ENCODE peak calls at places on chromosomes 11 and 22, in six cellular contexts. H is mesenchymal stem cell, E is neuronal stem cell, P is IMR-90, Z is H1, C is trophoblast cell. K is an unnamed sample.

GRCh38 chr11:62398011-62398994 is 20.5 kb upstream of the SCGB1A1 start:
- DNase-seq in H (peak), E (no peak), P (peak), Z (no peak), C (peak), K (peak)

GRCh38 chr11:122101625-122102291 is 14.3 kb downstream of the BLID start:
- DNase-seq in H (peak), E (peak), P (peak), Z (peak), C (no peak), K (peak)

GRCh38 chr11:63508009-63508408 is 2.1 kb downstream of the LGALS12 start:
- DNase-seq in H (no peak), E (peak), P (no peak), Z (no peak), C (no peak), K (peak)

GRCh38 chr22:33555814-33556522 is 364.3 kb downstream of the LARGE1 start:
- DNase-seq in H (no peak), E (no peak), P (no peak), Z (no peak), C (no peak), K (no peak)

GRCh38 chr11:10288316-10288715 is 5.7 kb downstream of the SBF2 start:
- DNase-seq in H (no peak), E (no peak), P (no peak), Z (no peak), C (no peak), K (no peak)

GRCh38 chr11:30789270-30789669 is 203.1 kb upstream of the MPPED2 start:
- DNase-seq in H (peak), E (no peak), P (peak), Z (no peak), C (no peak), K (no peak)

GRCh38 chr22:37015587-37015878 is 3.7 kb downstream of the TST start:
- DNase-seq in H (no peak), E (no peak), P (no peak), Z (no peak), C (no peak), K (no peak)

GRCh38 chr22:30247974-30248373 is 1.4 kb upstream of the LIF start:
- DNase-seq in H (no peak), E (no peak), P (no peak), Z (no peak), C (no peak), K (no peak)

GRCh38 chr22:31089101-31090100 is 8.3 kb downstream of the SMTN start:
- DNase-seq in H (peak), E (no peak), P (no peak), Z (peak), C (no peak), K (no peak)

GRCh38 chr11:15815246-15816209 is 540.8 kb downstream of the SOX6 start:
- DNase-seq in H (peak), E (no peak), P (no peak), Z (no peak), C (no peak), K (no peak)

GRCh38 chr11:46237248-46238077 is 40.0 kb upstream of the CREB3L1 start:
- DNase-seq in H (peak), E (no peak), P (peak), Z (peak), C (peak), K (peak)

GRCh38 chr11:120835601-120836228 is 188.2 kb upstream of the TBCEL start:
- DNase-seq in H (no peak), E (no peak), P (peak), Z (no peak), C (peak), K (peak)

GRCh38 chr11:102666331-102666957 is 39.1 kb downstream of the MMP27 start:
- DNase-seq in H (peak), E (peak), P (peak), Z (no peak), C (no peak), K (peak)

GRCh38 chr22:23684561-23685031 is 6.2 kb upstream of the RGL4 start:
- DNase-seq in H (no peak), E (no peak), P (peak), Z (no peak), C (no peak), K (no peak)

GRCh38 chr11:119377112-119377901 is 4.2 kb downstream of the USP2 start:
- DNase-seq in H (no peak), E (no peak), P (no peak), Z (no peak), C (no peak), K (peak)

GRCh38 chr22:19810381-19811141 is 44.1 kb downstream of the GNB1L start:
- DNase-seq in H (peak), E (no peak), P (peak), Z (no peak), C (no peak), K (peak)

GRCh38 chr22:23685205-23685784 is 5.5 kb upstream of the RGL4 start:
- DNase-seq in H (peak), E (no peak), P (peak), Z (no peak), C (no peak), K (no peak)

GRCh38 chr11:91790873-91791468 is 433.6 kb upstream of the FAT3 start:
- DNase-seq in H (no peak), E (no peak), P (no peak), Z (no peak), C (no peak), K (no peak)

GRCh38 chr11:25357133-25357532 is 860.3 kb downstream of the LUZP2 start:
- DNase-seq in H (no peak), E (no peak), P (no peak), Z (no peak), C (no peak), K (no peak)

GRCh38 chr11:115481528-115481927 is 22.7 kb downstream of the CADM1 start:
- DNase-seq in H (no peak), E (no peak), P (no peak), Z (no peak), C (no peak), K (no peak)

GRCh38 chr11:134753805-134754130 is 341.7 kb upstream of the B3GAT1 start:
- DNase-seq in H (no peak), E (no peak), P (no peak), Z (no peak), C (no peak), K (no peak)

GRCh38 chr11:134752964-134753804 is 341.1 kb upstream of the B3GAT1 start:
- DNase-seq in H (no peak), E (no peak), P (no peak), Z (no peak), C (no peak), K (no peak)

GRCh38 chr11:134751161-134751560 is 339.1 kb upstream of the B3GAT1 start:
- DNase-seq in H (no peak), E (no peak), P (no peak), Z (no peak), C (no peak), K (no peak)

GRCh38 chr11:134751825-134752224 is 339.8 kb upstream of the B3GAT1 start:
- DNase-seq in H (no peak), E (no peak), P (no peak), Z (no peak), C (no peak), K (no peak)

DNA sequence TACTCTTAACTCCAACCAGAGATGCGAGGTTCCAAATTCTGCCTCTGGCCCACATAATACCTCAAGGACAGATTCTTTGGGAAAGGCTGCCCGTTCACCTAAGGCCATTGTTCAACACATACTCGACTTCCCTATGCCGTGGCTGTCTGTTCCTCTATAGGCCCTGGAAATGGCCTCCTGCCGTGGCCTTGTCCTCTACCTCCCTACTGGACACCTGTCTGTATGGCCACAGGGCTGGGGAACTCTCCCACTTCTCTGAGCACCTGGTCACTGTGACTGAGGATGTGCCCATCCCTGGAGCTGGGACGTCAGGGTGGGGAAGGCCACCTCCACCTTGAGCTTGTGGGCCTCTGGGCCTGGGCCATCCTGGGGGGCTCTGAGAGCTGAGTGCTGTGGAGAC is 340.5 kb upstream of the B3GAT1 start:
- DNase-seq in H (no peak), E (no peak), P (no peak), Z (no peak), C (no peak), K (no peak)
- H3K4ac ChIP-seq in H (no peak), E (no peak), P (no peak), Z (no peak), C (no peak), K (no peak)

DNA sequence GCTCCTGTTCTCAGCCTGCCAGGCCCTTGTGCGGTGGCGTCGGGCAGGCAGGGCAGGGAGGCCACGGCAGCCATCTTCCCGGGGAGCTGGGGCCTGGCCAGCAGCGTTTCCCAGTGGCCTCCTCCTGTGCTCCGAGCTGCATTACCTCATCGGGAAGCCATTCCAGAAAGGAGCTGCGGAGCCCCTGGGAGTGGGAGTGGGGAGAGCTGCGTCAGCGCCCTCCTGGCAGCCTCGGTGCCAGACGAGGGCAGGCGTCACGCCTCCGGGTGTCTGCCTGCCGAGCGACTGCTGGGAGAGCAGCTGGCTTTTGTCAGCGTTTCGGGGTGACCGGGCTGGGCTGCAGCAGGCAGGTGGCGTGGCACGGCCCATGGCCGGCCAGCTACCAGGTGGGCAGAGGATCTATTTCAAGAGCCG is 30.9 kb upstream of the WNT7B start:
- DNase-seq in H (peak), E (no peak), P (peak), Z (no peak), C (no peak), K (peak)
- H3K4me3 ChIP-seq in H (no peak), E (no peak), P (no peak), Z (no peak), C (no peak), K (no peak)

DNA sequence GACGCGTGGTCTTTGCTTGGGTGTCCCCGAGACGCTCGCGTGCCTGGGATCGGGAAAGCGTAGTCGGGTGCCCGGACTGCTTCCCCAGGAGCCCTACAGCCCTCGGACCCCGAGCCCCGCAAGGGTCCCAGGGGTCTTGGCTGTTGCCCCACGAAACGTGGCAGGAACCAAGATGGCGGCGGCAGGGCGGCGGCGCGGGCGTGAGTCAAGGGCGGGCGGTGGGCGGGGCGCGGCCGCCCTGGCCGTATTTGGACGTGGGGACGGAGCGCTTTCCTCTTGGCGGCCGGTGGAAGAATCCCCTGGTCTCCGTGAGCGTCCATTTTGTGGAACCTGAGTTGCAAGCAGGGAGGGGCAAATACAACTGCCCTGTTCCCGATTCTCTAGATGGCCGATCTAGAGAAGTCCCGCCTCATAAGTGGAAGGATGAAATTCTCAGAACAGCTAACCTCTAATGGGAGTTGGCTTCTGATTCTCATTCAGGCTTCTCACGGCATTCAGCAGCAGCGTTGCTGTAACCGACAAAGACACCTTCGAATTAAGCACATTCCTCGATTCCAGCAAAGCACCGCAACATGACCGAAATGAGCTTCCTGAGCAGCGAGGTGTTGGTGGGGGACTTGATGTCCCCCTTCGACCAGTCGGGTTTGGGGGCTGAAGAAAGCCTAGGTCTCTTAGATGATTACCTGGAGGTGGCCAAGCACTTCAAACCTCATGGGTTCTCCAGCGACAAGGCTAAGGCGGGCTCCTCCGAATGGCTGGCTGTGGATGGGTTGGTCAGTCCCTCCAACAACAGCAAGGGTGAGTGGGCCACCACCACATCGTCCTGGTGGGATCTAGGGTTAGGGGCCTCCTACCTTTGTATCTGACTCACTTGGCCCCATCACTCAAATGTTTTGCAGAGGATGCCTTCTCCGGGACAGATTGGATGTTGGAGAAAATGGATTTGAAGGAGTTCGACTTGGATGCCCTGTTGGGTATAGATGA is 804 bp downstream of the ATF4 start:
- DNase-seq in H (peak), E (no peak), P (peak), Z (peak), C (peak), K (peak)
- H3K4ac ChIP-seq in H (peak), E (peak), P (peak), Z (peak), C (peak), K (peak)

GRCh38 chr22:25987948-25988347 is 181.3 kb upstream of the SEZ6L start:
- DNase-seq in H (no peak), E (no peak), P (no peak), Z (no peak), C (no peak), K (peak)
- H3K4me3 ChIP-seq in H (no peak), E (no peak), P (no peak), Z (no peak), C (no peak), K (no peak)

GRCh38 chr11:67240575-67241389 is 25.5 kb upstream of the GRK2 start:
- DNase-seq in H (peak), E (no peak), P (peak), Z (no peak), C (peak), K (peak)
- H3K4ac ChIP-seq in H (peak), E (no peak), P (peak), Z (no peak), C (peak), K (peak)

DNA sequence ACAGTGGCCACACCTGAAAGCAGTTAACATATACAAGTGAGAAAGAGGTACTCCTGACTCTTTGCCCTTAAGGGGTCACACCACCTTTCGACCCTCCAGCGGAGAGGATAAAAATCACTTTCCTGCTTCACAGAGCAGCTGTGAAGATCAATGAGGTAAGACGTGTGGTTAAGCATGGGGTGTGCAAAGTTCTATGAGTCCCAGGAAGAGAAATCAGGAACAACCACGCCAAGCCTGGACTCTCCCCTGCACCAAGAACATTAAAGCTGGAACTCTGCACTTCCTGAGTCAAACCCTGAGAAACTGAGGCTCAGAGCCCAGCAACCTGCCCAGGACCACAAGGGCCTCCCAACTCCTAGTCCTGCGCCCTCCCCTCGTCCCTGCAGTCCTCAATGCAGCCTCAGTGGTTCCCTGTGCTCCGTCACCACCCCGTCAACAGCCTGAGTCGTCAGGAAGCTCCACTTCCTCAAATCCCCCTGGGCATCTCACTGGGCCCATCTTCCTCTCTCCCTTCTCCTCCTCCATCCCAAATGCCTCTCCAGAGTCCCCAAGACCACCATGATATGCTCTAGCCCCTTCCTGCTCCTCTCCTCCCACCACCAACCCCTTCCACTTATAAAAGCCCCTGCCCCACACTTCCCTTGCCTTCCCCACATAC is 17.7 kb downstream of the TNKS1BP1 start:
- DNase-seq in H (no peak), E (no peak), P (no peak), Z (no peak), C (no peak), K (no peak)
- H3K4me3 ChIP-seq in H (no peak), E (no peak), P (no peak), Z (no peak), C (no peak), K (no peak)

DNA sequence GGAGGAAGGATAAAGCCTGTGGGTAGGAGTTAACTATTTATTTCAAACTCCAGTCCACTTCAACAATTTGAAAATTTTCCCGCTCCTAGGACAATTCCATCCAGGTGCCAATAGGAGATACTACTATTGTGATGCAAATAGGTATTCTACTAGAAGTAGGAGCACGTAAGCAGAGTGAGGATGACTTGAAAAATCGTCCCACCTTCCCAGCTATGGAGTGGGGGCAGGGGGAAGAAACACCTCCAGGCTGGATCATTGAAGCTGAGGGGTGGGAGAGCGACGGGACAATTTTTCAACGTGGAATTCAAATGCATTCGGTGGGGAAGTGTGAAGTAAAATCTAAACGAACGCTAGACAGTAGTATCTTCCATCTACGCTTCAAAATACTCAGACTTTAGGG is 612 bp upstream of the ARHGAP42 start:
- DNase-seq in H (no peak), E (no peak), P (no peak), Z (no peak), C (no peak), K (peak)
- H3K4ac ChIP-seq in H (no peak), E (no peak), P (peak), Z (no peak), C (no peak), K (peak)

DNA sequence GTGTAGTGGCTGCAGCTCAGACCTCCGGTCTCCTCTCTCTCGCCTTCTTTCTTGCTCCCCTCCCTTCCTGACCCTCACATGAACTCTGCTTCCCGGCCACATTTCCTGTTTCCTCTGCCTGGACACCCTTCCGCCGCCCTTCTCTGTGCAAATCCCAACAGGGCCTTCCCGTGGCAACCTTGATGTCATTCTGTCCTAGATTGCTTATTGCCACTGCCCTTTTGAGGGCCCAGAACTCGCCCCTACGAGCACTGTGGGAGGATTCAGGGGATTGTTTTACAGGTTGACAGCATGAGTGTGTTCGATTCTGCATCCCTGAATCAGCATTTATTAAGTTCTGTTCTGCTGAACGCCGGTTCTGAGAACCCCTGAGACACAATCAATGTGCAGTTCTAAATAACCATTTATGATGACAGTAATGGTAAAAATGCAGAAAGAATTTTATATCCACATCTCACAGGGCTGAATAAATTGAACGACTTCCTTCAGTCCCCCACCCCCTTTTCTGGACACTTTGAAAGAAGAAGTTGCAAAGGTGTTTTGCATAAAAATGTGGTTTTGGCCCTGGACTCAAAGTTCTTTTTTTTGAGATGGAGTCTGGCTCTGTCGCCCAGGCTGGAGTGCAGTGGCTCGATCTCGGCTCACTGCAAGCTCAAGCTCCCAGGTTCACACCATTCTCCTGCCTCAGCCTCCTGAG is 6.4 kb downstream of the BATF2 start:
- DNase-seq in H (peak), E (no peak), P (no peak), Z (no peak), C (no peak), K (no peak)
- H3K4me3 ChIP-seq in H (no peak), E (no peak), P (no peak), Z (no peak), C (no peak), K (no peak)

DNA sequence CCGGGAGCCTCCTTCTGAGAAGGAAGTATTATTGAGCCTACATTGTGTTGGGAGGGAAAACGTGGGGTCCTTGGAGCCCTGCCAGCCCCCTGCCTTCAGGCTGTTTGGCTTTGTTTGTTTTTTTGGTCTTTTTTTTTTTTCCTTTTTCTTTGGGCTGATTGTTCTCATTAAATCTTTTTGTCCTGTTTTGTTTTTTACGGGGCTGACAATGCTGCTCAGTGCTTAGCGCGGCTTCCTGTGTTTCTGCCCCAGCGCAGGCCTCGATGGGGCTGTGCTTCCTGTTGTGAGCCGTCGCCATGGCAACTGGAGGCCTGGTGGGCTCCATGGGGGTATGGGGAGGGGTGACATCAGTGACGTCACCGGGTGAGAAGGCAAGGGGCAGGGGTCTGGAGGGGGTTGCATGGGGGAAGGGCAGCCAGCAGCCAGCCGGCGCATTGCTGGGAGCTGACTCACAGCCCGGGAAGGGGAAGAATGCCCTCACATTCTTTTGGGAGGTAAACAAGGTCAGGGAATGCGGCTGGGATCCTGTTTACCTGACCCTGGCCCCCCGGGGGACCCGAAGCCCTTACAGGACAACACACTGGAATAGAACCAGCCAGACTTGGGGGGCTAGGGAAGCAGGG is 22.1 kb upstream of the CBX7 start:
- DNase-seq in H (peak), E (peak), P (peak), Z (peak), C (peak), K (peak)
- H3K4ac ChIP-seq in H (peak), E (no peak), P (peak), Z (peak), C (peak), K (peak)

K was measured in mesendoderm.